ENCODE peak calls at places on chromosomes 7 and 10, in ten cellular contexts. W, M, U, A, Z, X, N, S, G and F are unnamed samples.

GRCh38 chr10:30529373-30529998 is 95.5 kb downstream of the MAP3K8 start:
- DNase-seq in W (no peak), M (no peak), U (peak; percentile 25), A (peak; percentile 49), Z (no peak), X (peak; percentile 57), N (no peak), S (peak; percentile 39), G (peak; percentile 66), F (peak; percentile 42)

GRCh38 chr10:63093227-63093626 is 39.9 kb upstream of the NRBF2 start:
- DNase-seq in W (no peak), M (no peak), U (no peak), A (no peak), Z (no peak), X (no peak), N (no peak), S (no peak), G (no peak), F (no peak)

GRCh38 chr10:76553700-76554470 is 1083.7 kb downstream of the KCNMA1 start:
- DNase-seq in W (no peak), M (no peak), U (no peak), A (no peak), Z (no peak), X (no peak), N (no peak), S (no peak), G (no peak), F (no peak)

GRCh38 chr10:75266945-75267344 is 31.2 kb upstream of the COMTD1 start:
- DNase-seq in W (no peak), M (no peak), U (no peak), A (no peak), Z (no peak), X (no peak), N (no peak), S (no peak), G (no peak), F (no peak)

GRCh38 chr7:78140109-78140508 is 341.5 kb downstream of the PHTF2 start:
- DNase-seq in W (no peak), M (no peak), U (no peak), A (no peak), Z (no peak), X (no peak), N (no peak), S (no peak), G (no peak), F (no peak)

GRCh38 chr7:26449175-26450165 is 157.8 kb downstream of the SNX10 start:
- DNase-seq in W (peak; percentile 96), M (peak; percentile 22), U (no peak), A (no peak), Z (peak; percentile 65), X (no peak), N (no peak), S (no peak), G (no peak), F (peak; percentile 11)

GRCh38 chr10:123720536-123720935 is 54.4 kb downstream of the GPR26 start:
- DNase-seq in W (no peak), M (no peak), U (no peak), A (no peak), Z (no peak), X (no peak), N (no peak), S (no peak), G (no peak), F (no peak)

GRCh38 chr7:135508853-135509588 is 881 bp downstream of the CNOT4 start:
- DNase-seq in W (peak; percentile 67), M (no peak), U (peak; percentile 53), A (peak; percentile 46), Z (peak; percentile 36), X (peak; percentile 51), N (peak; percentile 30), S (no peak), G (no peak), F (no peak)

GRCh38 chr10:119443970-119444660 is 98.4 kb downstream of the RGS10 start:
- DNase-seq in W (no peak), M (no peak), U (no peak), A (no peak), Z (no peak), X (no peak), N (no peak), S (no peak), G (no peak), F (no peak)